ENCODE peak calls at places on chromosomes 7 and 10, in four cellular contexts. One of them, this sample, is unnamed.

GRCh38 chr7:45259966-45260646 is 102.5 kb downstream of the RAMP3 start:
- DNase-seq in tibial nerve: peak; percentile 59
- DNase-seq in tibial artery: no peak
- DNase-seq in heart right ventricle: peak; percentile 71
- DNase-seq in this sample: no peak

GRCh38 chr10:128687408-128687807 is 561.2 kb upstream of the MKI67 start:
- DNase-seq in tibial nerve: no peak
- DNase-seq in tibial artery: no peak
- DNase-seq in heart right ventricle: no peak
- DNase-seq in this sample: no peak

GRCh38 chr7:100812729-100813128 is 14.6 kb downstream of the EPHB4 start:
- DNase-seq in tibial nerve: no peak
- DNase-seq in tibial artery: no peak
- DNase-seq in heart right ventricle: no peak
- DNase-seq in this sample: no peak

GRCh38 chr10:123496996-123497660 is 169.0 kb upstream of the GPR26 start:
- DNase-seq in tibial nerve: no peak
- DNase-seq in tibial artery: no peak
- DNase-seq in heart right ventricle: no peak
- DNase-seq in this sample: no peak

GRCh38 chr10:130935897-130936550 is 375.5 kb downstream of the TCERG1L start:
- DNase-seq in tibial nerve: no peak
- DNase-seq in tibial artery: no peak
- DNase-seq in heart right ventricle: no peak
- DNase-seq in this sample: no peak

GRCh38 chr10:5563237-5563961 is 38.6 kb downstream of the CALML3 start:
- DNase-seq in tibial nerve: no peak
- DNase-seq in tibial artery: peak; percentile 70
- DNase-seq in heart right ventricle: no peak
- DNase-seq in this sample: peak; percentile 62

GRCh38 chr7:69800495-69800894 is 202.2 kb downstream of the AUTS2 start:
- DNase-seq in tibial nerve: no peak
- DNase-seq in tibial artery: no peak
- DNase-seq in heart right ventricle: no peak
- DNase-seq in this sample: no peak

GRCh38 chr7:74032191-74032490 is 4.2 kb downstream of the ELN start:
- DNase-seq in tibial nerve: peak; percentile 59
- DNase-seq in tibial artery: peak; percentile 88
- DNase-seq in heart right ventricle: no peak
- DNase-seq in this sample: peak; percentile 87

GRCh38 chr10:48551796-48552591 is 52.9 kb downstream of the ARHGAP22 start:
- DNase-seq in tibial nerve: peak; percentile 34
- DNase-seq in tibial artery: no peak
- DNase-seq in heart right ventricle: peak; percentile 31
- DNase-seq in this sample: peak; percentile 70

GRCh38 chr10:93445097-93445960 is 36.8 kb downstream of the MYOF start:
- DNase-seq in tibial nerve: peak; percentile 92
- DNase-seq in tibial artery: peak; percentile 98
- DNase-seq in heart right ventricle: peak; percentile 80
- DNase-seq in this sample: peak; percentile 97

GRCh38 chr7:88480266-88480665 is 173.6 kb upstream of the STEAP4 start:
- DNase-seq in tibial nerve: no peak
- DNase-seq in tibial artery: no peak
- DNase-seq in heart right ventricle: no peak
- DNase-seq in this sample: no peak

GRCh38 chr7:132511387-132511786 is 64.9 kb downstream of the PLXNA4 start:
- DNase-seq in tibial nerve: no peak
- DNase-seq in tibial artery: no peak
- DNase-seq in heart right ventricle: no peak
- DNase-seq in this sample: no peak

GRCh38 chr7:133036290-133036689 is 45.6 kb downstream of the CHCHD3 start:
- DNase-seq in tibial nerve: no peak
- DNase-seq in tibial artery: no peak
- DNase-seq in heart right ventricle: no peak
- DNase-seq in this sample: no peak

GRCh38 chr7:138116156-138116555 is 39.9 kb downstream of the AKR1D1 start:
- DNase-seq in tibial nerve: no peak
- DNase-seq in tibial artery: no peak
- DNase-seq in heart right ventricle: no peak
- DNase-seq in this sample: no peak

GRCh38 chr10:132162021-132162531 is 24.7 kb upstream of the DPYSL4 start:
- DNase-seq in tibial nerve: no peak
- DNase-seq in tibial artery: no peak
- DNase-seq in heart right ventricle: no peak
- DNase-seq in this sample: no peak

GRCh38 chr7:120996333-120996982 is 7.9 kb downstream of the CPED1 start:
- DNase-seq in tibial nerve: peak; percentile 90
- DNase-seq in tibial artery: peak; percentile 84
- DNase-seq in heart right ventricle: no peak
- DNase-seq in this sample: peak; percentile 48

GRCh38 chr7:1941464-1942025 is 271.5 kb downstream of the ELFN1 start:
- DNase-seq in tibial nerve: no peak
- DNase-seq in tibial artery: no peak
- DNase-seq in heart right ventricle: peak; percentile 18
- DNase-seq in this sample: no peak

GRCh38 chr10:112899396-112900065 is 50.5 kb upstream of the TCF7L2 start:
- DNase-seq in tibial nerve: no peak
- DNase-seq in tibial artery: no peak
- DNase-seq in heart right ventricle: no peak
- DNase-seq in this sample: no peak

GRCh38 chr7:94003446-94004023 is 620 bp downstream of the BET1 start:
- DNase-seq in tibial nerve: peak; percentile 8
- DNase-seq in tibial artery: no peak
- DNase-seq in heart right ventricle: no peak
- DNase-seq in this sample: no peak

GRCh38 chr7:30020535-30020934 is 6.0 kb downstream of the FKBP14 start:
- DNase-seq in tibial nerve: no peak
- DNase-seq in tibial artery: no peak
- DNase-seq in heart right ventricle: no peak
- DNase-seq in this sample: no peak

GRCh38 chr7:18590744-18591340 is 95.3 kb downstream of the HDAC9 start:
- DNase-seq in tibial nerve: no peak
- DNase-seq in tibial artery: no peak
- DNase-seq in heart right ventricle: no peak
- DNase-seq in this sample: no peak

GRCh38 chr7:157479326-157479725 is 142.5 kb downstream of the DNAJB6 start:
- DNase-seq in tibial nerve: no peak
- DNase-seq in tibial artery: no peak
- DNase-seq in heart right ventricle: no peak
- DNase-seq in this sample: no peak

GRCh38 chr10:17409170-17409733 is 45.1 kb downstream of the ST8SIA6 start:
- DNase-seq in tibial nerve: no peak
- DNase-seq in tibial artery: no peak
- DNase-seq in heart right ventricle: no peak
- DNase-seq in this sample: no peak

GRCh38 chr7:102992820-102993531 is 80.2 kb downstream of the LRRC17 start:
- DNase-seq in tibial nerve: no peak
- DNase-seq in tibial artery: no peak
- DNase-seq in heart right ventricle: no peak
- DNase-seq in this sample: no peak

GRCh38 chr10:2475711-2476110 is 591.6 kb upstream of the PFKP start:
- DNase-seq in tibial nerve: peak; percentile 11
- DNase-seq in tibial artery: no peak
- DNase-seq in heart right ventricle: no peak
- DNase-seq in this sample: no peak

GRCh38 chr7:142685877-142686508 is 63.3 kb upstream of the PRSS1 start:
- DNase-seq in tibial nerve: no peak
- DNase-seq in tibial artery: no peak
- DNase-seq in heart right ventricle: no peak
- DNase-seq in this sample: no peak

GRCh38 chr7:51324206-51324884 is 7.7 kb upstream of the COBL start:
- DNase-seq in tibial nerve: no peak
- DNase-seq in tibial artery: no peak
- DNase-seq in heart right ventricle: no peak
- DNase-seq in this sample: no peak

GRCh38 chr7:124033093-124033806 is 383 bp upstream of the TMEM229A start:
- DNase-seq in tibial nerve: no peak
- DNase-seq in tibial artery: no peak
- DNase-seq in heart right ventricle: peak; percentile 38
- DNase-seq in this sample: no peak

GRCh38 chr7:47739901-47740300 is 158.0 kb upstream of the TNS3 start:
- DNase-seq in tibial nerve: no peak
- DNase-seq in tibial artery: no peak
- DNase-seq in heart right ventricle: no peak
- DNase-seq in this sample: no peak

GRCh38 chr7:12706900-12707536 is 19.6 kb downstream of the ARL4A start:
- DNase-seq in tibial nerve: no peak
- DNase-seq in tibial artery: no peak
- DNase-seq in heart right ventricle: no peak
- DNase-seq in this sample: no peak

GRCh38 chr10:13100349-13101294 is 659 bp downstream of the OPTN start:
- DNase-seq in tibial nerve: no peak
- DNase-seq in tibial artery: peak; percentile 77
- DNase-seq in heart right ventricle: no peak
- DNase-seq in this sample: no peak
- H3K27ac ChIP-seq in tibial nerve: peak overlapping the region; percentile 96
- H3K27ac ChIP-seq in tibial artery: peak overlapping the region; percentile 99
- H3K27ac ChIP-seq in heart right ventricle: peak overlapping the region; percentile 97
- H3K27ac ChIP-seq in this sample: peak overlapping the region; percentile 96

DNA sequence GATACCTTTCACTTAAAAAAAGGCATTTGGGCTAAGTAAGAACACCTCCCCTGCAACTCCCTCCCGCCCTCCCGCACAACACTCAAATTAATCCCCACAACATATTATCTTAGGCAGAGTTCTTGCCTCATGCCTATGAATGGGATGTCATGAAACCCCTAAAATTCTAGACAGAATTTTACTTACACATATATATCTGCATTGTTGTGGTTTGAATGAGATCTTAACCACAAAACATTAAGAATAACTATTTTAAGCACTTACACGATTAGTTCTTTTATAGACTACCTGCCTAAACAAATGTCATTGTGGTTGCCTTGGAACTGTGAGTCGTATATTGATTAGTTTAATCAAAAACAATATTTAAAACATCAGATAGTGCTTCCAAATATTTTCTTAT is 4.5 kb upstream of the ITGB1 start:
- DNase-seq in tibial nerve: no peak
- DNase-seq in tibial artery: no peak
- DNase-seq in heart right ventricle: no peak
- DNase-seq in this sample: no peak
- H3K27ac ChIP-seq in tibial nerve: peak overlapping the region; percentile 44
- H3K27ac ChIP-seq in tibial artery: peak overlapping the region; percentile 98
- H3K27ac ChIP-seq in heart right ventricle: peak overlapping the region; percentile 81
- H3K27ac ChIP-seq in this sample: peak overlapping the region; percentile 97

GRCh38 chr7:107291434-107291833 is 122.6 kb downstream of the HBP1 start:
- DNase-seq in tibial nerve: no peak
- DNase-seq in tibial artery: no peak
- DNase-seq in heart right ventricle: no peak
- DNase-seq in this sample: no peak
- H3K27ac ChIP-seq in tibial nerve: no peak overlapping the region
- H3K27ac ChIP-seq in tibial artery: no peak overlapping the region
- H3K27ac ChIP-seq in heart right ventricle: no peak overlapping the region
- H3K27ac ChIP-seq in this sample: no peak overlapping the region

GRCh38 chr7:107076781-107077698 is 32.5 kb downstream of the PRKAR2B start:
- DNase-seq in tibial nerve: no peak
- DNase-seq in tibial artery: no peak
- DNase-seq in heart right ventricle: no peak
- DNase-seq in this sample: no peak

GRCh38 chr7:107077699-107078516 is 33.4 kb downstream of the PRKAR2B start:
- DNase-seq in tibial nerve: no peak
- DNase-seq in tibial artery: no peak
- DNase-seq in heart right ventricle: no peak
- DNase-seq in this sample: no peak

GRCh38 chr7:107079212-107079940 is 34.9 kb downstream of the PRKAR2B start:
- DNase-seq in tibial nerve: no peak
- DNase-seq in tibial artery: no peak
- DNase-seq in heart right ventricle: no peak
- DNase-seq in this sample: no peak

GRCh38 chr7:107080099-107080505 is 35.6 kb downstream of the PRKAR2B start:
- DNase-seq in tibial nerve: no peak
- DNase-seq in tibial artery: no peak
- DNase-seq in heart right ventricle: no peak
- DNase-seq in this sample: no peak

GRCh38 chr7:107078517-107078966 is 34.0 kb downstream of the PRKAR2B start:
- DNase-seq in tibial nerve: no peak
- DNase-seq in tibial artery: no peak
- DNase-seq in heart right ventricle: no peak
- DNase-seq in this sample: no peak
- H3K27ac ChIP-seq in tibial nerve: no peak overlapping the region
- H3K27ac ChIP-seq in tibial artery: no peak overlapping the region
- H3K27ac ChIP-seq in heart right ventricle: peak overlapping the region; percentile 84
- H3K27ac ChIP-seq in this sample: no peak overlapping the region

GRCh38 chr10:27457261-27457945 is 46.7 kb upstream of the RAB18 start:
- DNase-seq in tibial nerve: no peak
- DNase-seq in tibial artery: no peak
- DNase-seq in heart right ventricle: no peak
- DNase-seq in this sample: no peak
- H3K27ac ChIP-seq in tibial nerve: no peak overlapping the region
- H3K27ac ChIP-seq in tibial artery: no peak overlapping the region
- H3K27ac ChIP-seq in heart right ventricle: no peak overlapping the region
- H3K27ac ChIP-seq in this sample: no peak overlapping the region

DNA sequence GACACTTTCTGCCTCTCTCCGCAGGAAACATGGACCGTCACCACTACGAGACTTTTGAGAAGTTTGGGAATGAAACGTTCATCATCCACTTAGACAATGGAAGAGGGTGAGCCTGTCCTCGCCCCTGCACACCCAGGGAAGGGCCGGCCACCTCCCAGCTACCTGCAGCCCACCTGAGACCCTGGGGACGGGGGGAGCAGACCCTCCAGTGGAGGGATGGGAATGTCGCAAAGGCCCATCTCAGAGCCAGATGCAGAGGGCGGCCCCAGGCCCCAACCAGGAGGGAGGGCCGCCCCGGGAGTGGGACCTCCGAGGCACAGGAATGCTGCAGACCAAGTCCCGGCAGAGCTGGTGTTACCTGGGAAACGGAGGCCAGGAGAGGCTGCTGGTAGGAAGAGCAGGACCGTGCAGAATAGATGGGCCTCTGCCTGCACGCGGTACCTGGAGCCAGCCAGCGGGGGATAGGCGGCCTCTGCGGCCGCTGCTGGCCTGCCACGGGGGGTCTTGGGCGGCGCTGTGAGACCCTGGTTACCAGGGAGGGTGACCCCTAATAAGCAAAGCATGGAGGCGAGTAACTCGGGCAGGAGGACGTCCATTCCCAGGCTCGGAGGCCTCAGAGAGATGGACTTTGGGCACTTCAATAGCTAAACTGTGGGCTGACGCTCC is 32.9 kb upstream of the FOXL3 start:
- DNase-seq in tibial nerve: no peak
- DNase-seq in tibial artery: peak; percentile 62
- DNase-seq in heart right ventricle: no peak
- DNase-seq in this sample: no peak
- H3K27ac ChIP-seq in tibial nerve: no peak overlapping the region
- H3K27ac ChIP-seq in tibial artery: no peak overlapping the region
- H3K27ac ChIP-seq in heart right ventricle: no peak overlapping the region
- H3K27ac ChIP-seq in this sample: no peak overlapping the region